ENCODE peak calls at places on chromosomes 2 and 18, in seven cellular contexts. R is stomach, M is HepG2, K is endodermal cell, C is fibroblast of lung, W is tibial nerve, L is foreskin fibroblast. S is an unnamed sample.

GRCh38 chr2:145158051-145158586 is 638.2 kb upstream of the ZEB2 start:
- DNase-seq in C (peak; percentile 92), R (peak; percentile 32), K (no peak), W (peak; percentile 80), L (peak; percentile 92), M (no peak), S (peak; percentile 95)

GRCh38 chr2:214322662-214323061 is 88.2 kb upstream of the VWC2L start:
- DNase-seq in L (peak; percentile 13), R (no peak), M (no peak), K (no peak), C (peak; percentile 30), W (no peak), S (peak; percentile 36)

GRCh38 chr2:44655401-44655864 is 286.1 kb upstream of the SIX3 start:
- DNase-seq in R (no peak), W (no peak), M (no peak), C (no peak), K (no peak), L (no peak), S (no peak)

GRCh38 chr2:3738454-3738853 is 35.1 kb downstream of the DCDC2C start:
- DNase-seq in L (no peak), C (no peak), R (no peak), M (peak; percentile 74), W (no peak), K (peak; percentile 75), S (peak; percentile 44)

GRCh38 chr18:11487390-11487789 is 122.0 kb upstream of the SLC35G4 start:
- DNase-seq in M (no peak), W (no peak), K (no peak), C (no peak), L (no peak), R (no peak), S (no peak)

GRCh38 chr2:132645943-132646804 is 23.8 kb downstream of the LYPD1 start:
- DNase-seq in K (no peak), M (no peak), L (no peak), C (no peak), R (no peak), W (no peak), S (no peak)

GRCh38 chr2:202529389-202529788 is 105.4 kb upstream of the FAM117B start:
- DNase-seq in R (no peak), C (peak; percentile 76), M (no peak), K (no peak), L (peak; percentile 46), W (no peak), S (peak; percentile 56)

GRCh38 chr2:128734521-128735295 is 416.0 kb upstream of the HS6ST1 start:
- DNase-seq in C (peak; percentile 60), L (no peak), K (peak; percentile 75), W (no peak), M (no peak), R (no peak), S (peak; percentile 82)

GRCh38 chr2:99957724-99958123 is 184.7 kb downstream of the AFF3 start:
- DNase-seq in R (no peak), C (peak; percentile 53), W (no peak), K (no peak), L (peak; percentile 37), M (no peak), S (peak; percentile 23)

GRCh38 chr2:119417898-119418297 is 13.8 kb upstream of the TMEM37 start:
- DNase-seq in L (no peak), C (no peak), M (no peak), K (no peak), W (no peak), R (no peak), S (no peak)

GRCh38 chr18:60506682-60507081 is 134.1 kb upstream of the MC4R start:
- DNase-seq in C (no peak), K (no peak), R (no peak), L (peak; percentile 83), W (no peak), M (no peak), S (peak; percentile 51)

GRCh38 chr18:58639751-58640427 is 11.0 kb upstream of the ALPK2 start:
- DNase-seq in W (no peak), L (peak; percentile 71), C (peak; percentile 79), R (no peak), M (no peak), K (no peak), S (peak; percentile 58)

GRCh38 chr2:130790808-130791616 is 35.7 kb downstream of the AMER3 start:
- DNase-seq in L (no peak), W (no peak), K (no peak), M (no peak), R (no peak), C (no peak), S (no peak)

GRCh38 chr2:167602122-167602521 is 645.3 kb downstream of the STK39 start:
- DNase-seq in C (no peak), W (no peak), L (no peak), M (no peak), R (no peak), K (no peak), S (no peak)

GRCh38 chr18:61664413-61665084 is 228.3 kb downstream of the RNF152 start:
- DNase-seq in K (peak; percentile 49), C (no peak), W (no peak), R (no peak), M (no peak), L (peak; percentile 5), S (no peak)

GRCh38 chr18:37294951-37295350 is 270.6 kb downstream of the CELF4 start:
- DNase-seq in L (peak; percentile 9), W (no peak), K (peak; percentile 96), M (peak; percentile 15), R (no peak), C (no peak), S (peak; percentile 16)

GRCh38 chr2:53708988-53709387 is 58.6 kb upstream of the CHAC2 start:
- DNase-seq in W (no peak), K (peak; percentile 58), M (no peak), R (no peak), C (no peak), L (no peak), S (no peak)

GRCh38 chr2:223952280-223952968 is 4.8 kb upstream of the MRPL44 start:
- DNase-seq in R (no peak), C (no peak), K (no peak), W (no peak), M (no peak), L (no peak), S (no peak)

GRCh38 chr2:95315801-95316411 is 18.8 kb downstream of the KCNIP3 start:
- DNase-seq in W (no peak), M (no peak), R (no peak), L (peak; percentile 92), K (no peak), C (peak; percentile 91), S (peak; percentile 68)

GRCh38 chr2:127398239-127398590 is 10.4 kb upstream of the MAP3K2 start:
- DNase-seq in M (peak; percentile 78), W (peak; percentile 77), R (peak; percentile 85), K (peak; percentile 72), C (peak; percentile 93), L (peak; percentile 96), S (peak; percentile 93)

DNA sequence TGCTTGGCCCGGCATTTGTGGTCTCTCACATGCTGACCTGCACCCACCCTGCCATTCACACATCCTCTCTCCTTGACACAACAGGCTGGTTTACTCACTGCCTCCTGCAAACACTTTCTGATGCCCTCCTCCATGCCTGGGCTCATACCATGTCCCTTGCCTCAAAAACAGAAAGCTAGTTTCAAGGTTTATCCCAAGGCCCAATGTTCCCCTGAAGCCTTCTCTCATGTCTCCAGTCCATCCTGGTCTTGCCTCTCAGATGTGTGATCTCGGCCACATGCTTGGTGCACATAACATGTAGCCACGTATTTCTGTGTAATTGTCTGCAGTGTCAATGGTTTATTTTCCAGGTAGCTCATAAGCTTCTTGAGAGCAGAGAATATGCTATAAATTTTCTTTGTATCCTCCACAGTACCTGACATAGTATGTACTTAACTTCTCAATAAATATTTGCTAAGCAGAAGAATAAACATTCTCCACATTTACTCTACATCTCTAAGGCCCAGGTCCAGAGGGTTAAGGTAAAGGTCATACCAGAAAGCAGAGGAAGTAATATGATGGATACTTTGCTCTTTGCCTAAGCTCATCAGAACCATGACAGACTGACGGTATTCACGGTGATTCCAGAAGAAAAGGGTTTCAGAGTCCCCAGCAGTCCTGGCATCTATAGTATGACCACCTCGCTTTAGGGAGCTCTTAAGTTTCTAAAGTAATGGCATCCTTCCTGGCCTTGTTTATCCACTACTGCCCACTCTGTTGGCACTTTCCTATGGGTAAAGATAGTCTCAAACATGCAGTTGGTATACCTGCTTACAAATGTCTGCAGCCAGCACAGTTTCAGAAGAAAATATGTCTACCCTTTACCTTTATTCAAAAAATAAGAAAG is 163.4 kb upstream of the ZFP36L2 start:
- DNase-seq in W (no peak), C (no peak), L (no peak), M (peak; percentile 83), R (no peak), K (no peak), S (no peak)
- H3K4me3 ChIP-seq in W (no peak overlapping the region), C (no peak overlapping the region), L (no peak overlapping the region), M (peak overlapping the region; percentile 2), R (no peak overlapping the region), K (no peak overlapping the region), S (no peak overlapping the region)

GRCh38 chr2:37928377-37928776 is 3.3 kb downstream of the RMDN2 start:
- DNase-seq in R (no peak), K (no peak), M (peak; percentile 67), W (no peak), L (peak; percentile 4), C (no peak), S (no peak)

GRCh38 chr2:37923308-37924055 is 1.6 kb upstream of the RMDN2 start:
- DNase-seq in K (no peak), L (no peak), C (no peak), R (no peak), M (peak; percentile 39), W (no peak), S (no peak)

GRCh38 chr2:37926635-37927034 is 1.5 kb downstream of the RMDN2 start:
- DNase-seq in R (no peak), M (no peak), K (no peak), L (no peak), W (no peak), C (no peak), S (no peak)

GRCh38 chr2:37920570-37920969 is 4.5 kb upstream of the RMDN2 start:
- DNase-seq in M (peak; percentile 93), L (no peak), R (no peak), W (no peak), K (no peak), C (peak; percentile 90), S (no peak)

GRCh38 chr2:37925063-37925897 is at the start of gene RMDN2:
- DNase-seq in W (peak; percentile 75), M (peak; percentile 97), L (peak; percentile 94), R (peak; percentile 89), K (peak; percentile 99), C (peak; percentile 94), S (peak; percentile 80)
- TF ChIP-seq CTCF in W (peak; percentile 8), M (peak; percentile 63), L (no peak), R (peak; percentile 2), K (peak; percentile 29), C (no peak), S (no peak)

DNA sequence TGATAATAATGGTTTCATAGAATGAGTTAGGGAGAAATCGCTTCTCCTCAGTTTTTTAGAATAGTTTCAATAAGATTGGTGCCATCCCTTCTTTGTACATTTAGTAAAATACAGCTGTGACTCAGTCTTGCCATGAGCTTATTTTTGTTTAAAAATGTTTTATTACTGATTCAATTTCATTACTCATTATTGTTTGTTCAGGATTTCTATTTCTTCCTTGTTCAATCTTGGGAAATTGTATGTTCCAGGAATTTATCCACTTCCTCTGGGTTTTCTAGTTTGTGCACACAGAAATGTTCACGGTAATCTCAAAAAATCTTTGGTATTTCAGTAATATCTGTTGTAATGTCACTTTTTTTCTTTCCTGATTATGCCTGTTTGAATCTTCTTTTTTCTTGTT is 371.5 kb upstream of the SETBP1 start:
- DNase-seq in R (no peak), W (no peak), K (no peak), C (peak; percentile 60), L (peak; percentile 65), M (no peak), S (peak; percentile 62)
- H3K4me3 ChIP-seq in R (no peak overlapping the region), W (no peak overlapping the region), K (no peak overlapping the region), C (no peak overlapping the region), L (no peak overlapping the region), M (no peak overlapping the region), S (no peak overlapping the region)

GRCh38 chr2:27262379-27263286 is at the start of gene SLC30A3:
- DNase-seq in W (peak; percentile 10), K (peak; percentile 79), C (no peak), L (peak; percentile 74), R (peak; percentile 72), M (no peak), S (peak; percentile 27)
- TF ChIP-seq CTCF in W (no peak), K (peak; percentile 43), C (no peak), L (no peak), R (no peak), M (no peak), S (no peak)